ENCODE peak calls at places on chromosomes 3 and 15, in eight cellular contexts. S is K562, W is H1, Z is SK-N-SH, E is HCT116, Y is HepG2, I is GM12878, C is endothelial cell of umbilical vein. D is an unnamed sample.

GRCh38 chr3:164360738-164361376 is 717.4 kb downstream of the SI start:
- DNase-seq in S (no peak), C (no peak), Z (no peak), E (no peak), Y (no peak), I (no peak), W (no peak), D (no peak)

GRCh38 chr3:194091141-194091540 is 44.8 kb upstream of the HES1 start:
- DNase-seq in C (no peak), Y (no peak), I (no peak), S (no peak), Z (no peak), E (no peak), W (no peak), D (no peak)

GRCh38 chr15:52162260-52162659 is 28.9 kb downstream of the GNB5 start:
- DNase-seq in Z (no peak), I (no peak), S (no peak), E (no peak), W (no peak), C (no peak), Y (no peak), D (no peak)

GRCh38 chr3:99896482-99896881 is 78.8 kb downstream of the CMSS1 start:
- DNase-seq in W (no peak), C (no peak), Y (no peak), S (no peak), E (no peak), I (no peak), Z (no peak), D (peak; percentile 83)

GRCh38 chr3:63961891-63962290 is 49.7 kb upstream of the SCAANT1 start:
- DNase-seq in Y (peak; percentile 52), I (no peak), C (peak; percentile 65), Z (peak; percentile 39), S (peak; percentile 24), E (peak; percentile 39), W (no peak), D (peak; percentile 65)

GRCh38 chr15:65110676-65111292 is 4.2 kb downstream of the UBAP1L start:
- DNase-seq in C (peak; percentile 95), W (no peak), S (peak; percentile 27), Z (peak; percentile 49), Y (no peak), I (no peak), E (no peak), D (no peak)

GRCh38 chr3:9780451-9780797 is 10.7 kb upstream of the CAMK1 start:
- DNase-seq in C (no peak), Y (no peak), W (no peak), I (no peak), E (no peak), Z (no peak), S (no peak), D (no peak)

GRCh38 chr15:73694419-73694818 is 10.2 kb downstream of the CD276 start:
- DNase-seq in Y (no peak), I (no peak), W (no peak), Z (no peak), S (no peak), E (no peak), C (no peak), D (no peak)

GRCh38 chr15:84604804-84605203 is 4.0 kb downstream of the ZSCAN2 start:
- DNase-seq in W (no peak), S (no peak), Z (no peak), E (no peak), I (no peak), Y (no peak), C (no peak), D (no peak)

GRCh38 chr3:129735638-129736037 is 129.2 kb upstream of the PLXND1 start:
- DNase-seq in Y (no peak), S (no peak), E (no peak), I (no peak), C (no peak), W (no peak), Z (no peak), D (no peak)

GRCh38 chr15:79657722-79658121 is 225.6 kb downstream of the MINAR1 start:
- DNase-seq in Y (no peak), E (no peak), Z (no peak), W (no peak), C (no peak), S (no peak), I (no peak), D (no peak)

GRCh38 chr3:182837855-182838454 is 44.7 kb downstream of the ATP11B start:
- DNase-seq in W (no peak), Y (peak; percentile 20), E (no peak), S (no peak), I (no peak), C (peak; percentile 51), Z (peak; percentile 5), D (peak; percentile 69)

GRCh38 chr3:85721409-85722145 is 762.8 kb downstream of the CADM2 start:
- DNase-seq in S (no peak), C (no peak), I (no peak), Z (no peak), W (no peak), Y (no peak), E (no peak), D (no peak)

GRCh38 chr3:8713901-8714759 is 19.5 kb upstream of the CAV3 start:
- DNase-seq in E (peak; percentile 24), Z (no peak), I (no peak), C (no peak), W (peak; percentile 67), Y (peak; percentile 13), S (peak; percentile 67), D (peak; percentile 80)

GRCh38 chr3:104810896-104811295 is 555.8 kb upstream of the ALCAM start:
- DNase-seq in I (no peak), C (no peak), S (no peak), E (no peak), Y (no peak), W (no peak), Z (no peak), D (no peak)

GRCh38 chr3:10753964-10754363 is 62.1 kb upstream of the SLC6A11 start:
- DNase-seq in Z (no peak), E (no peak), W (peak; percentile 94), C (peak; percentile 36), I (no peak), S (peak; percentile 55), Y (peak; percentile 18), D (peak; percentile 87)

GRCh38 chr15:73924258-73924921 is 1.9 kb upstream of the LOXL1 start:
- DNase-seq in Y (no peak), Z (no peak), E (no peak), W (peak; percentile 55), C (peak; percentile 78), S (no peak), I (no peak), D (no peak)

GRCh38 chr3:111885578-111885977 is 26.5 kb downstream of the PHLDB2 start:
- DNase-seq in E (no peak), I (no peak), Z (no peak), W (no peak), S (no peak), C (no peak), Y (no peak), D (no peak)

GRCh38 chr3:145942052-145942451 is 218.9 kb downstream of the PLOD2 start:
- DNase-seq in Z (no peak), S (no peak), W (no peak), C (no peak), I (no peak), Y (no peak), E (no peak), D (no peak)

DNA sequence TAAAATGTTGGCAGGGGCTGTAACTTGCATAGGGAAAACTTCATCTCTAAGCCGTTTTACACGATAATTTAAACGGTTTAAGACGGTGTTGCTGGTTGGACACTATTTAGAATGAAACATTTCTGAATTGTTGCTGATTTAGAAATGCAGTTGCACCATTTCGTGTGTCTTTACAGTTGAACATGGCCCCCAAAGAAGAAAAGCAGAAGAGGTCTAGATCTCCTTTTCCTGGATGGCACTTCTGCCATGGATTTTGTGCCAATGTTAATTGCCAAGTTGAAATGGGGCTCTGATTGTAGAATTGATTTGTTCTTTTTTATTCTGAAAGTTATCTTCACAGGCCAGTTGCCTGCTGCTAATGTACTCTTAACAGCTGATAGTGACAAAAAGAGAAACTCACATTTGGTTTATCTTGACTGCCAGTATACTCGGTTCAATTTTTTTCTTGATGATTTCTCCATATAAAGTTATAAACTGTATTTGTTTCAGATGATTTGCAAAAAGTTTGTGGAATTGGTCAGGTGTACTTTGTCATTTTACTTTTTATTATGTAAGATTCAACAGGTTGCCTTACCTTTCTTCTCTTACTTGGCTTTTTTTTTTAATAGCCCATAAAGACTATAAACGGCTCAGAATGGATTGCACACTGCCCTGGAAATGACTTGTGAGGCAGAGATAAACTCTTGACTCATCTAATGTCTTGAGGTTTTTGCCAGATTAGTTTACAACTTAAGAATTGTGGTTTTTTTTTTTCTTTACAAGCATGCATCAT is 1.4 kb downstream of the APPL1 start:
- DNase-seq in Y (no peak), W (no peak), Z (no peak), E (no peak), C (peak; percentile 41), I (no peak), S (peak; percentile 33), D (no peak)
- TF ChIP-seq POLR2AphosphoS5 in Y (no peak), W (no peak), Z (peak; percentile 21), E (no peak), C (no peak), I (no peak), S (no peak), D (no peak)

GRCh38 chr3:45711936-45712335 is 22.7 kb downstream of the SACM1L start:
- DNase-seq in Y (no peak), S (no peak), E (no peak), Z (no peak), W (no peak), I (no peak), C (no peak), D (no peak)

GRCh38 chr3:45700570-45701073 is 11.4 kb downstream of the SACM1L start:
- DNase-seq in I (no peak), W (no peak), Z (no peak), E (no peak), C (no peak), Y (no peak), S (no peak), D (no peak)

GRCh38 chr3:45701167-45701867 is 12.1 kb downstream of the SACM1L start:
- DNase-seq in I (no peak), E (no peak), Z (no peak), W (no peak), Y (no peak), S (no peak), C (no peak), D (peak; percentile 95)

GRCh38 chr3:45704544-45704943 is 15.3 kb downstream of the SACM1L start:
- DNase-seq in C (no peak), S (no peak), Y (no peak), E (no peak), I (no peak), W (no peak), Z (no peak), D (no peak)

GRCh38 chr3:45706133-45706808 is 17.1 kb downstream of the SACM1L start:
- DNase-seq in Z (no peak), I (no peak), E (no peak), W (no peak), Y (no peak), C (no peak), S (no peak), D (no peak)
- H4K20me1 ChIP-seq in Z (peaks cover 22% of the 10 kb centered on the region), I (no peaks in the 10 kb centered on the region), E (no peaks in the 10 kb centered on the region), W (no peaks in the 10 kb centered on the region), Y (no peaks in the 10 kb centered on the region), C (peaks cover 2% of the 10 kb centered on the region), S (no peaks in the 10 kb centered on the region), D (no peaks in the 10 kb centered on the region)

GRCh38 chr3:102174312-102174712 is 260.5 kb upstream of the ZPLD1 start:
- DNase-seq in S (no peak), Z (no peak), C (peak; percentile 87), E (no peak), Y (no peak), W (no peak), I (no peak), D (no peak)
- TF ChIP-seq POLR2AphosphoS5 in S (no peak), Z (peak; percentile 61), C (peak; percentile 58), E (no peak), Y (no peak), W (no peak), I (no peak), D (no peak)

GRCh38 chr3:137759505-137759904 is 4.6 kb upstream of the SOX14 start:
- DNase-seq in W (no peak), S (no peak), Z (no peak), Y (no peak), C (no peak), I (no peak), E (no peak), D (no peak)
- H4K20me1 ChIP-seq in W (peaks cover 11% of the 10 kb centered on the region), S (no peaks in the 10 kb centered on the region), Z (no peaks in the 10 kb centered on the region), Y (no peaks in the 10 kb centered on the region), C (no peaks in the 10 kb centered on the region), I (no peaks in the 10 kb centered on the region), E (no peaks in the 10 kb centered on the region), D (peaks cover 16% of the 10 kb centered on the region)